ENCODE peak calls at places on chromosome 6, in four cellular contexts. T is NCI-H2081, F is ovary, M is fibroblast of pulmonary artery. A is an unnamed sample.

GRCh38 chr6:42224222-42225042 is 6.8 kb upstream of the MRPS10 start:
- DNase-seq in T (no peak), F (no peak), M (peak; percentile 65), A (peak; percentile 26)

GRCh38 chr6:143135326-143135725 is 74.6 kb downstream of the AIG1 start:
- DNase-seq in T (no peak), F (no peak), M (no peak), A (no peak)

GRCh38 chr6:33001685-33002084 is 7.7 kb downstream of the HLA-DOA start:
- DNase-seq in F (no peak), M (no peak), T (no peak), A (no peak)

GRCh38 chr6:16840725-16841124 is 79.5 kb upstream of the ATXN1 start:
- DNase-seq in T (no peak), F (no peak), M (no peak), A (no peak)

GRCh38 chr6:119384444-119384843 is 34.9 kb upstream of the MAN1A1 start:
- DNase-seq in T (no peak), M (peak; percentile 50), F (no peak), A (no peak)

GRCh38 chr6:80004199-80005072 is at the start of gene TTK:
- DNase-seq in M (peak; percentile 96), T (peak; percentile 97), F (peak; percentile 85), A (peak; percentile 98)

GRCh38 chr6:104580452-104580851 is 279.3 kb downstream of the HACE1 start:
- DNase-seq in T (no peak), M (peak; percentile 66), F (no peak), A (no peak)

GRCh38 chr6:41878961-41879405 is 16.2 kb downstream of the USP49 start:
- DNase-seq in M (peak; percentile 35), F (no peak), T (no peak), A (no peak)

GRCh38 chr6:42394881-42395620 is 56.7 kb downstream of the TRERF1 start:
- DNase-seq in F (no peak), T (no peak), M (no peak), A (no peak)

GRCh38 chr6:93437491-93437890 is 18.1 kb upstream of the EPHA7 start:
- DNase-seq in F (no peak), M (no peak), T (no peak), A (no peak)

GRCh38 chr6:29653452-29654038 is 3.3 kb upstream of the MOG start:
- DNase-seq in F (peak; percentile 39), T (peak; percentile 73), M (peak; percentile 84), A (peak; percentile 71)

GRCh38 chr6:147666254-147666653 is 157.8 kb downstream of the SAMD5 start:
- DNase-seq in T (no peak), M (no peak), F (no peak), A (no peak)

GRCh38 chr6:51842066-51842465 is 245.3 kb downstream of the PKHD1 start:
- DNase-seq in F (no peak), T (no peak), M (no peak), A (no peak)

GRCh38 chr6:25138697-25139051 is 140.5 kb upstream of the CARMIL1 start:
- DNase-seq in T (no peak), M (peak; percentile 60), F (no peak), A (no peak)

GRCh38 chr6:82878812-82879211 is 186.8 kb downstream of the UBE3D start:
- DNase-seq in F (no peak), T (no peak), M (peak; percentile 31), A (no peak)

GRCh38 chr6:46903175-46903574 is 18.6 kb downstream of the ADGRF5 start:
- DNase-seq in T (no peak), F (no peak), M (no peak), A (no peak)

GRCh38 chr6:2127484-2127911 is 117.9 kb downstream of the GMDS start:
- DNase-seq in T (no peak), F (no peak), M (peak; percentile 87), A (no peak)

GRCh38 chr6:51613558-51613957 is 473.9 kb downstream of the PKHD1 start:
- DNase-seq in M (no peak), T (peak; percentile 18), F (no peak), A (no peak)

GRCh38 chr6:152220785-152221184 is 413.3 kb downstream of the ESR1 start:
- DNase-seq in F (no peak), M (no peak), T (no peak), A (no peak)

GRCh38 chr6:15255481-15256414 is 9.9 kb downstream of the JARID2 start:
- DNase-seq in T (no peak), F (no peak), M (no peak), A (no peak)

GRCh38 chr6:52729594-52729993 is 33.7 kb downstream of the GSTA2 start:
- DNase-seq in T (no peak), F (no peak), M (no peak), A (no peak)

GRCh38 chr6:36947570-36948351 is 6.8 kb upstream of the PI16 start:
- DNase-seq in F (no peak), T (no peak), M (no peak), A (peak; percentile 28)

GRCh38 chr6:2795960-2796359 is 30.8 kb downstream of the WRNIP1 start:
- DNase-seq in F (no peak), M (no peak), T (no peak), A (no peak)

A was measured in NCI-H526.